ENCODE peak calls at places on chromosomes 7 and 10, in eight cellular contexts. T is HepG2, H is HCT116, W is H1, J is A549, L is endothelial cell of umbilical vein, U is K562, A is GM12878. Z is an unnamed sample.
A peak's percentile ranks its signal among the peaks of the same experiment; 100 is the strongest.

GRCh38 chr7:4882169-4882741 is 1.3 kb downstream of the RADIL start:
- DNase-seq in H (no peak), U (peak; percentile 60), T (no peak), A (no peak), J (no peak), W (no peak), L (peak; percentile 59), Z (no peak)

GRCh38 chr7:21086688-21087087 is 300.0 kb upstream of the SP8 start:
- DNase-seq in J (no peak), W (no peak), L (peak; percentile 23), H (no peak), A (no peak), T (no peak), U (no peak), Z (no peak)

GRCh38 chr10:48450811-48451466 is 144.5 kb downstream of the MAPK8 start:
- DNase-seq in L (no peak), W (no peak), J (no peak), U (no peak), A (no peak), T (no peak), H (no peak), Z (no peak)

GRCh38 chr10:59680199-59680598 is 29.5 kb downstream of the SLC16A9 start:
- DNase-seq in J (no peak), T (no peak), A (no peak), U (no peak), H (no peak), L (no peak), W (no peak), Z (no peak)

GRCh38 chr7:16619979-16620408 is 25.6 kb downstream of the ANKMY2 start:
- DNase-seq in H (no peak), T (no peak), A (peak; percentile 5), L (no peak), W (no peak), J (no peak), U (no peak), Z (no peak)

GRCh38 chr10:122911889-122912484 is 1.6 kb downstream of the FAM24A start:
- DNase-seq in A (no peak), L (peak; percentile 64), T (peak; percentile 29), U (peak; percentile 64), W (peak; percentile 15), J (peak; percentile 34), H (no peak), Z (peak; percentile 67)

GRCh38 chr10:113023017-113023416 is 73.0 kb downstream of the TCF7L2 start:
- DNase-seq in W (no peak), J (no peak), A (no peak), H (no peak), T (no peak), L (no peak), U (no peak), Z (no peak)

GRCh38 chr10:58952162-58952561 is 224.3 kb upstream of the PHYHIPL start:
- DNase-seq in A (no peak), J (no peak), T (no peak), H (no peak), U (no peak), W (no peak), L (no peak), Z (no peak)

GRCh38 chr10:4227581-4227980 is 442.6 kb upstream of the KLF6 start:
- DNase-seq in A (no peak), U (no peak), J (no peak), W (no peak), H (no peak), L (no peak), T (no peak), Z (no peak)

GRCh38 chr7:94906035-94906796 is 1.2 kb upstream of the PPP1R9A start:
- DNase-seq in T (peak; percentile 78), H (no peak), J (no peak), W (no peak), U (no peak), L (no peak), A (no peak), Z (no peak)

GRCh38 chr7:94907026-94907419 is 371 bp upstream of the PPP1R9A start:
- DNase-seq in L (no peak), U (no peak), J (no peak), T (peak; percentile 12), W (no peak), H (peak; percentile 29), A (no peak), Z (no peak)

GRCh38 chr7:94908204-94909022 is 1.0 kb downstream of the PPP1R9A start:
- DNase-seq in U (no peak), W (peak; percentile 38), J (peak; percentile 57), L (peak; percentile 32), T (peak; percentile 54), H (peak; percentile 16), A (no peak), Z (no peak)

GRCh38 chr7:94909023-94909466 is 1.7 kb downstream of the PPP1R9A start:
- DNase-seq in U (no peak), T (no peak), H (no peak), A (no peak), W (no peak), J (no peak), L (no peak), Z (no peak)

GRCh38 chr7:94907420-94908203 is at the start of gene PPP1R9A:
- DNase-seq in J (peak; percentile 72), H (peak; percentile 21), L (peak; percentile 23), W (peak; percentile 41), A (no peak), U (no peak), T (peak; percentile 63), Z (no peak)
- TF ChIP-seq CTCF in J (peak; percentile 50), H (peak; percentile 47), L (peak; percentile 57), W (peak; percentile 54), A (no peak), U (no peak), T (peak; percentile 70), Z (no peak)

GRCh38 chr10:47356708-47357107 is 8.5 kb downstream of the RBP3 start:
- DNase-seq in H (no peak), J (no peak), W (no peak), T (no peak), L (no peak), U (no peak), A (no peak), Z (no peak)
- TF ChIP-seq POLR2A in H (no peak), J (no peak), W (no peak), T (no peak), L (no peak), U (no peak), A (no peak), Z (no peak)

GRCh38 chr7:713488-714230 is 12.8 kb upstream of the DNAAF5 start:
- DNase-seq in H (no peak), T (no peak), W (no peak), U (no peak), L (no peak), A (no peak), J (no peak), Z (no peak)
- TF ChIP-seq MAX in H (no peak), T (no peak), W (no peak), U (no peak), L (no peak), A (no peak), J (no peak), Z (no peak)

GRCh38 chr7:118325450-118325808 is 100.9 kb downstream of the ANKRD7 start:
- DNase-seq in H (no peak), W (no peak), T (no peak), A (no peak), L (no peak), J (no peak), U (no peak), Z (no peak)

GRCh38 chr7:118330373-118330772 is 105.9 kb downstream of the ANKRD7 start:
- DNase-seq in T (no peak), J (no peak), L (no peak), U (no peak), W (no peak), H (no peak), A (no peak), Z (no peak)

GRCh38 chr7:118327179-118327578 is 102.7 kb downstream of the ANKRD7 start:
- DNase-seq in A (no peak), J (no peak), H (no peak), L (no peak), U (no peak), T (no peak), W (no peak), Z (no peak)

GRCh38 chr7:118328505-118329211 is 104.2 kb downstream of the ANKRD7 start:
- DNase-seq in T (no peak), W (no peak), U (no peak), J (no peak), H (no peak), L (no peak), A (no peak), Z (no peak)

DNA sequence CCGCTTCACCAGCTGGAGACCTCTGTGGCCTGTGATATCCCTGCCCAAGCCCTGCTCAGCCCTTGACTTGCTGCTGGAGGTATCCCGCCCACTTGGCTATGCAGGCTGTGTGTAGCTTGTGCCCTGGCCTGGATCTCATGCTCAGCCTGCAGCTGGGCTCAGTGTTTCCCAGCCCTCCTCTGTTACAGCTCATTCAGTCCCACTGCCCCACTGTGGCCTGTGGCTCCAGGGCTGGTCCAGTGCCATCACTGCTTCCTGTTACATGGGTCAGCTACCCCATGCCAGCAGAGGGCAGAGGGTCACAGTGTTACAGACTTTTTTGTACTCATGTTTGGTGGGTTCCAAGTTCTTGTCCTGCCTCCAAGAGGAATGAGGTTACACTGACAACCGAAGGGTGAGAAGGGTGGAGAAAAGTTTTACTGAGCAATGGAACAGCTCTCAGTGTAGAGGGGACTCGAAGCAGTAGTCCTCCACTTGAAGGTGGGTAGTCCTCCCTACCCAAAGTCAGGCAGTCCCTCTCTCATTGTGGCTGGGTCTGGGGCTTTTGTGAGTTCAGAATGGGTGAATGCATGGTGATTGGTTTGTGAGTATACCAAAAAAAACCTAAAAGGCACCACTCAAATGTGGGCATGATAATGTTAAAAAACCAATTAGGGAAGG is 100.4 kb downstream of the ANKRD7 start:
- DNase-seq in A (no peak), W (no peak), L (no peak), J (no peak), T (no peak), U (no peak), H (no peak), Z (no peak)
- TF ChIP-seq CTCF in A (no peak), W (no peak), L (no peak), J (no peak), T (no peak), U (no peak), H (no peak), Z (no peak)

DNA sequence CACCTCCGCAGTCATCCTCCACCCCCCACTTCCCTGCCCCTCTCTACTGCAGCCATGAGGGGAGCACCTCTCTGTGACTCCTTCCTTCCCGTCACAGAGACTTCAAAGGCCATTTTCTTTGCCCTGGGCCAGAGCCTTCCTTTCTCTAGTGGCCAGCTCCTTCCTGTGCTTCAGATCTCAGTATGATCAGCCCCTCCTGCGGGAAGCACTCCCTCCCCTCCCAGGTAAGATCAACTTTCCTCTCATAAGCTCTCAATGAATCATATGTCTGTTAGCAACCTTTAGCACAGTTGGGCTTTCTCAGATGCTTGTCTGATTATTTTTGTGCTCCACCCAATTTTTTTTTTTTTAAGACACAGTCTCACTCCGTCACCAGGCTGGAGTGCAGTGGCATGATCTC is 241.0 kb upstream of the PRSS1 start:
- DNase-seq in J (no peak), A (no peak), U (no peak), L (no peak), T (no peak), W (no peak), H (peak; percentile 54), Z (no peak)
- TF ChIP-seq POLR2A in J (no peak), A (no peak), U (no peak), L (no peak), T (no peak), W (no peak), H (no peak), Z (no peak)

DNA sequence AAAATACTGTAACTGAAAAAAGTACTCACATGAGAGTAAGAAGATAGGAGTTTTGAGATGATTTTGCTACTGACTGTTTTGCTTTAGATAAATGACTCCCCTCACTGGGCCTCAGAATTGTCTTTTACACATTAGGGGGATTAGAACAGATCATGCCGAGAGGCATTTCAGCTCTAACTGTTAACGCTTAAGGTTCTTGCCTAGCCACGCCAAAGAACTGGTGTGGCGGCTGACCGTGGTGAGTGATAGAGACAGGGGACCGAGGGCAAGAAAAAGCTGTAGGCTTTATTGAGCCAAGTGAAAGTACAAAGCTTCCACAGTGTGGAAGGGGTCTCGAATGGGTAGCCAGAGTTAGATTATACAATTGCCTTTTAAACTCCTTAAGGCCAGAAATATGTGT is 368.5 kb upstream of the MYO3A start:
- DNase-seq in J (no peak), A (no peak), H (no peak), W (no peak), L (no peak), U (peak; percentile 14), T (no peak), Z (no peak)
- TF ChIP-seq MAX in J (no peak), A (no peak), H (no peak), W (no peak), L (no peak), U (no peak), T (no peak), Z (no peak)